ENCODE peak calls at places on chromosome 7, in five cellular contexts. X is activated CD4-positive, alpha-beta T cell treated with anti-CD3 and anti-CD28 coated beads, Interleukin-2, amount 10 ng/mL, durations not matched to agents 7 days and 5 days; A is GM19239; L is Kasumi-1; K is kidney. W is an unnamed sample.

GRCh38 chr7:29609162-29610030 is 45.8 kb downstream of the PRR15 start:
- DNase-seq in X (no peak), A (no peak), L (peak; percentile 15), K (no peak), W (no peak)

GRCh38 chr7:155588468-155588998 is 42.2 kb upstream of the CNPY1 start:
- DNase-seq in X (no peak), A (no peak), L (no peak), K (no peak), W (no peak)

GRCh38 chr7:131095346-131095745 is 232.3 kb upstream of the MKLN1 start:
- DNase-seq in X (no peak), A (no peak), L (no peak), K (no peak), W (no peak)

GRCh38 chr7:28036748-28037147 is 143.8 kb downstream of the JAZF1 start:
- DNase-seq in X (no peak), A (no peak), L (no peak), K (no peak), W (no peak)

GRCh38 chr7:151415375-151416112 is 5.7 kb upstream of the WDR86 start:
- DNase-seq in X (no peak), A (no peak), L (no peak), K (no peak), W (no peak)

GRCh38 chr7:40133561-40134427 is 628 bp downstream of the MPLKIP start:
- DNase-seq in X (peak; percentile 26), A (peak; percentile 6), L (peak; percentile 62), K (no peak), W (no peak)

GRCh38 chr7:143318661-143319060 is 2.8 kb downstream of the CLCN1 start:
- DNase-seq in X (no peak), A (no peak), L (no peak), K (no peak), W (no peak)

GRCh38 chr7:43869898-43870240 is 552 bp upstream of the MRPS24 start:
- DNase-seq in X (no peak), A (no peak), L (peak; percentile 78), K (no peak), W (no peak)

GRCh38 chr7:148501707-148502139 is 88.8 kb upstream of the C7orf33 start:
- DNase-seq in X (no peak), A (no peak), L (no peak), K (no peak), W (no peak)

W was measured in GDM1.